ENCODE peak calls at places on chromosomes 13 and 19, in five cellular contexts. B is PC-9, W is dorsolateral prefrontal cortex, O is heart right ventricle, S is adrenal gland. M is an unnamed sample.

GRCh38 chr13:99310382-99311031 is 3.3 kb upstream of the GPR183 start:
- DNase-seq in B (no peak), O (no peak), S (no peak), W (no peak), M (no peak)

GRCh38 chr13:73261739-73262216 is 203.0 kb downstream of the KLF5 start:
- DNase-seq in B (no peak), S (no peak), W (no peak), O (no peak), M (no peak)

GRCh38 chr13:98187155-98187726 is 10.2 kb upstream of the RNF113B start:
- DNase-seq in B (no peak), S (no peak), O (no peak), W (no peak), M (no peak)

GRCh38 chr19:43790587-43790986 is 9.8 kb upstream of the KCNN4 start:
- DNase-seq in B (no peak), W (no peak), S (no peak), O (no peak), M (no peak)

GRCh38 chr13:100439247-100439955 is 149.2 kb downstream of the GGACT start:
- DNase-seq in W (no peak), O (no peak), S (no peak), B (no peak), M (no peak)

GRCh38 chr13:36981156-36981743 is 17.9 kb downstream of the ALG5 start:
- DNase-seq in O (no peak), S (no peak), B (no peak), W (no peak), M (no peak)

GRCh38 chr13:87678353-87678752 is 7.2 kb downstream of the SLITRK5 start:
- DNase-seq in O (no peak), S (no peak), B (no peak), W (no peak), M (no peak)

GRCh38 chr13:20901668-20902437 is 693 bp downstream of the XPO4 start:
- DNase-seq in S (peak), W (peak), B (peak), O (peak), M (no peak)

GRCh38 chr13:23579886-23580706 is 9.9 kb downstream of the TNFRSF19 start:
- DNase-seq in B (no peak), W (no peak), S (no peak), O (no peak), M (no peak)

GRCh38 chr19:8445488-8446001 is 770 bp downstream of the HNRNPM start:
- DNase-seq in S (peak), W (peak), O (peak), B (peak), M (no peak)

GRCh38 chr19:34667349-34668076 is 9.4 kb downstream of the SCGB2B2 start:
- DNase-seq in S (peak), B (peak), W (no peak), O (no peak), M (no peak)

GRCh38 chr19:44847144-44848035 is 1.3 kb downstream of the NECTIN2 start:
- DNase-seq in W (no peak), B (peak), O (peak), S (peak), M (peak)

GRCh38 chr19:28705008-28705407 is 507.9 kb downstream of the UQCRFS1 start:
- DNase-seq in W (no peak), O (no peak), S (no peak), B (no peak), M (no peak)

GRCh38 chr19:16589917-16590316 is 17.7 kb upstream of the SLC35E1 start:
- DNase-seq in B (no peak), O (no peak), W (no peak), S (no peak), M (no peak)

GRCh38 chr13:74825170-74825948 is 656.6 kb downstream of the TBC1D4 start:
- DNase-seq in W (no peak), S (no peak), O (peak), B (no peak), M (no peak)

GRCh38 chr13:35309711-35310110 is 166.8 kb downstream of the MAB21L1 start:
- DNase-seq in W (no peak), B (no peak), O (no peak), S (no peak), M (no peak)

GRCh38 chr13:47621931-47622330 is 379.1 kb downstream of the SUCLA2 start:
- DNase-seq in B (no peak), S (no peak), W (no peak), O (no peak), M (no peak)

GRCh38 chr19:19860756-19861390 is 4.8 kb upstream of the ZNF253 start:
- DNase-seq in B (no peak), S (peak), O (peak), W (no peak), M (no peak)

GRCh38 chr13:21014666-21015170 is 46.7 kb downstream of the LATS2 start:
- DNase-seq in S (peak), B (no peak), O (peak), W (no peak), M (no peak)

GRCh38 chr13:50152224-50152623 is 137.0 kb downstream of the KCNRG start:
- DNase-seq in S (no peak), W (no peak), B (no peak), O (no peak), M (no peak)

GRCh38 chr19:1449467-1450442 is at the start of gene APC2:
- DNase-seq in B (no peak), S (no peak), O (no peak), W (peak), M (no peak)

GRCh38 chr19:16447015-16447384 is 24.8 kb downstream of the EPS15L1 start:
- DNase-seq in S (peak), O (peak), W (no peak), B (peak), M (peak)

GRCh38 chr19:1259206-1259872 is 9.8 kb upstream of the CIRBP start:
- DNase-seq in B (peak), W (peak), S (peak), O (peak), M (peak)

GRCh38 chr19:13463296-13463695 is 43.0 kb downstream of the CACNA1A start:
- DNase-seq in W (no peak), B (peak), S (peak), O (peak), M (no peak)

GRCh38 chr19:55901369-55902079 is 30.6 kb downstream of the NLRP13 start:
- DNase-seq in W (no peak), O (no peak), B (no peak), S (no peak), M (no peak)

GRCh38 chr19:41746593-41747227 is 8.6 kb upstream of the CEACAM6 start:
- DNase-seq in S (peak), O (peak), B (peak), W (no peak), M (no peak)

GRCh38 chr13:110560606-110561334 is 752 bp downstream of the RAB20 start:
- DNase-seq in B (no peak), W (no peak), S (peak), O (peak), M (peak)

GRCh38 chr19:1130801-1131717 is 27.3 kb downstream of the GPX4 start:
- DNase-seq in O (no peak), S (no peak), B (no peak), W (no peak), M (no peak)

GRCh38 chr19:18809149-18809978 is 18.3 kb upstream of the COMP start:
- DNase-seq in W (no peak), O (no peak), B (no peak), S (peak), M (no peak)

GRCh38 chr13:36298535-36299068 is 988 bp upstream of the CCDC169 start:
- DNase-seq in B (no peak), W (no peak), S (no peak), O (no peak), M (no peak)

GRCh38 chr19:6109947-6110346 is 353 bp downstream of the RFX2 start:
- DNase-seq in W (no peak), O (no peak), B (no peak), S (peak), M (no peak)

GRCh38 chr19:57587529-57587928 is 3.6 kb downstream of the ZIK1 start:
- DNase-seq in W (no peak), S (no peak), B (no peak), O (no peak), M (no peak)

GRCh38 chr19:57583104-57583520 is 833 bp upstream of the ZIK1 start:
- DNase-seq in B (no peak), W (no peak), O (no peak), S (no peak), M (no peak)

GRCh38 chr19:57578487-57579205 is at the start of gene ZNF416:
- DNase-seq in O (peak), B (peak), W (peak), S (peak), M (peak)

GRCh38 chr19:57583521-57584416 is at the start of gene ZIK1:
- DNase-seq in O (peak), B (peak), W (peak), S (peak), M (peak)
- H3K27ac ChIP-seq in O (peak), B (no peak), W (peak), S (no peak), M (no peak)

GRCh38 chr13:32647926-32648325 is 61.7 kb downstream of the PDS5B start:
- DNase-seq in W (no peak), S (no peak), B (no peak), O (no peak), M (no peak)

GRCh38 chr13:32642316-32642715 is 56.1 kb downstream of the PDS5B start:
- DNase-seq in W (no peak), O (no peak), S (no peak), B (no peak), M (no peak)

GRCh38 chr13:32650705-32651311 is 64.6 kb downstream of the PDS5B start:
- DNase-seq in O (peak), B (peak), S (peak), W (no peak), M (no peak)

GRCh38 chr13:32642858-32643257 is 56.6 kb downstream of the PDS5B start:
- DNase-seq in S (no peak), W (no peak), O (no peak), B (no peak), M (no peak)

GRCh38 chr13:32645854-32646253 is 59.6 kb downstream of the PDS5B start:
- DNase-seq in W (no peak), B (no peak), O (no peak), S (no peak), M (no peak)
- TF ChIP-seq CTCF in W (no peak), B (no peak), O (no peak), S (no peak), M (no peak)

GRCh38 chr19:11482384-11483050 is 1.7 kb upstream of the ELAVL3 start:
- DNase-seq in W (peak), B (peak), O (peak), S (peak), M (peak)
- H3K4me3 ChIP-seq in W (peak), B (no peak), O (peak), S (peak), M (peak)

GRCh38 chr19:15239337-15239949 is 7.2 kb upstream of the EPHX3 start:
- DNase-seq in W (no peak), S (no peak), B (no peak), O (no peak), M (no peak)
- H3K27ac ChIP-seq in W (no peak), S (no peak), B (no peak), O (no peak), M (no peak)

GRCh38 chr13:68810660-68811059 is 1297.0 kb upstream of the ATXN8OS start:
- DNase-seq in S (no peak), W (no peak), B (no peak), O (no peak), M (no peak)
- TF ChIP-seq CTCF in S (no peak), W (no peak), B (no peak), O (no peak), M (no peak)

GRCh38 chr13:29436291-29436690 is 159.2 kb downstream of the SLC7A1 start:
- DNase-seq in S (no peak), O (no peak), B (no peak), W (no peak), M (no peak)
- H3K4me3 ChIP-seq in S (no peak), O (no peak), B (no peak), W (no peak), M (no peak)

DNA sequence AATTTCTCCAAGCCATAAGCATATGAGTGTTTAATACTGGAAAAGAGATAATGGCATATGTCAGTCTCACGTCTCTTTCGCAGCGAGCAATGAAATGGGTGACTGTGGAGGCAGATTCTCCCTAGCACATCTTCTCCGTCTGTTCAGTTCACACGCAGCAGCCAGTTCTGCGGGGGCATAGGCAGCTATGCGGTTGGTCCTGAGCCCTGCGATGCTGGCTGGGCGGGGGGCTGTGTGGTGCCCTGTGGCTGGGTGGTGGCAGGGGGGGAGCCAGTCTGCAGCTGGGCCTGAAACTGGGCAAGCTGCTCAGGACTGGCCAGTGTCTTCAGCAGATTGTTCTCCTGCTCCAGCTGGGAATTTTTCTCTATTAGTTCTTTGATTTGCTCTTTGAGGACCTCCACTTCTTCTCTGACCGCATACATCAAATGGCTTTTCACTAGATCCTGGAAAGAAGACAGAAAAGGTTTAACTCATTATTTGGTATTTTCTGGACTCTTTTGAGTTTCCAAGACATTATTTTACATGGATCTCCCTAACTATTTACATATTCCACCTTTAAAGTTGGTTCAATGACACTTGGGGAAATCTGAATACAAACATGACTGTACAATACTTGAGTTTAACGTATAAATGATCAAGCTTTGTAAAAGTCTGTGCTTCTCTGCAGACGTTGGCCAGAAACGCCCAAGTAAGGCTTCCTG is 61.0 kb downstream of the SERP2 start:
- DNase-seq in W (peak), S (no peak), O (no peak), B (no peak), M (no peak)
- H3K27ac ChIP-seq in W (peak), S (peak), O (peak), B (peak), M (peak)